ENCODE peak calls at places on chromosomes 12 and 14, in seven cellular contexts. J is breast epithelium, F is transverse colon, G is uterus, T is body of pancreas, V is stomach, U is suprapubic skin. Q is an unnamed sample. For H3K27me3, the result is how much of the 10 kb centered on the place peaks cover.

GRCh38 chr12:124537525-124538193 is 29.8 kb downstream of the NCOR2 start:
- DNase-seq in U (no peak), J (no peak), V (peak), G (no peak), F (no peak), T (no peak), Q (no peak)

GRCh38 chr12:19544351-19544750 is 105.1 kb downstream of the AEBP2 start:
- DNase-seq in U (no peak), G (no peak), F (no peak), V (no peak), T (no peak), J (no peak), Q (no peak)

GRCh38 chr14:101619484-101619883 is 58.2 kb downstream of the DIO3 start:
- DNase-seq in G (no peak), F (no peak), U (no peak), V (no peak), J (no peak), T (no peak), Q (no peak)

GRCh38 chr14:90274019-90274418 is 17.7 kb downstream of the PSMC1 start:
- DNase-seq in U (no peak), J (no peak), G (no peak), T (no peak), F (no peak), V (no peak), Q (no peak)

GRCh38 chr14:55221186-55221585 is 29.8 kb upstream of the DLGAP5 start:
- DNase-seq in T (no peak), G (no peak), U (no peak), J (no peak), V (no peak), F (no peak), Q (no peak)

GRCh38 chr12:47739959-47740358 is 14.7 kb upstream of the ENDOU start:
- DNase-seq in G (no peak), J (no peak), T (no peak), V (no peak), F (peak), U (no peak), Q (no peak)

GRCh38 chr12:41468756-41469155 is 280.6 kb downstream of the PDZRN4 start:
- DNase-seq in J (no peak), T (no peak), V (no peak), F (no peak), G (no peak), U (no peak), Q (no peak)

GRCh38 chr12:86741531-86741930 is 485.3 kb upstream of the MGAT4C start:
- DNase-seq in G (no peak), J (no peak), F (no peak), V (no peak), U (no peak), T (no peak), Q (no peak)

GRCh38 chr12:6899837-6900519 is 4.6 kb upstream of the LRRC23 start:
- DNase-seq in J (no peak), F (peak), U (peak), V (peak), T (peak), G (no peak), Q (no peak)

GRCh38 chr12:108814462-108815211 is 42.7 kb downstream of the SSH1 start:
- DNase-seq in U (no peak), T (no peak), J (no peak), G (no peak), F (no peak), V (no peak), Q (no peak)
- H3K27ac ChIP-seq in U (peak), T (no peak), J (peak), G (no peak), F (no peak), V (peak), Q (peak)

GRCh38 chr12:1108276-1108675 is 117.3 kb downstream of the ERC1 start:
- DNase-seq in G (no peak), J (no peak), T (no peak), U (no peak), V (no peak), F (no peak), Q (no peak)
- H3K27me3 ChIP-seq in G (under half), J (under half), T (under half), U (under half), V (under half), F (under half), Q (under half)

GRCh38 chr12:100268835-100269564 is 2.0 kb downstream of the SCYL2 start:
- DNase-seq in F (no peak), J (no peak), G (no peak), V (no peak), T (no peak), U (no peak), Q (no peak)

GRCh38 chr12:100266163-100266801 is 597 bp downstream of the DEPDC4 start:
- DNase-seq in U (no peak), F (no peak), V (no peak), G (no peak), J (no peak), T (no peak), Q (no peak)

GRCh38 chr12:100265732-100266131 is 1.1 kb downstream of the DEPDC4 start:
- DNase-seq in U (no peak), V (no peak), J (no peak), T (no peak), F (no peak), G (no peak), Q (no peak)

GRCh38 chr12:100267603-100268281 is 765 bp downstream of the SCYL2 start:
- DNase-seq in V (peak), U (peak), G (no peak), F (no peak), T (no peak), J (no peak), Q (peak)

DNA sequence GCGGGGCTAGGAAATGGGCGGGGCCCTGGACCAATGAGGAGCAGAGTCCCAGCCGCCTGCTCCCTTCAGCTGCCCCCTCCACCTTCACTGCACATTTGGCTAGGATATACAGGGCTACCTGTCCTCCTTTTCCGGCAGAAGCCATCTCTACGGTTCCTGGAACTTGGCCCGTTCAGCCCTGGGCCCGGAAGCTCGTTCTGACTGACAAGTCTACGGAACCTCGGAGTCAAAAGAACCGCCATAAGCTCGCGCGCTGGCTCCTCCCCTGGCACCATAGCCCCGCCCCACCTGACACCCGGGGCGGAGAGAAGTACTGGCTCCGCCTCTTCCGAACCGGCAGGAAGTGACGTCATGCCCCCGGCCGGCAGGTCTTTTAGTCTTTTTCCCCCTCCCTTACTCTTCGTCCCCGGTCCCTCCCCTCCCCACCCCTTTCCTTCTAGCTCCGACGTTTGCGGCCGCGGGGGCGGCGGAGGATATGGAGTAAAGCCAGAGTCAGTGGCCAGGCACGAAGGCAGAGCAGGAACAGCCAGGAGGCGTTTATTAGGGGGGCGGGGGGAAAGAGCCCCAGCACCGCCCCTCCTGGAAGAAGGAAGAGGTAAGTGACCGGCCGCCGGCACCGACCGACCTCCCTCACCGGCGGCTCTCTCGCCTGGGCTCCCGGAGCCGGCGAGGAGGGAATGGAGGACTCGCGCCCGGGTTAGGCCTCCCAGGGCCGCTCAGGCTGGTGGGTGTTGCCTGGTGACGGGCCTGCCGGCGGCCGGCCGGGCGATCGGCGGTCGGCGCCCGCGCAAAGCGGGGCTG is at the start of the genes DEPDC4 and SCYL2:
- DNase-seq in V (peak), F (peak), U (peak), J (peak), G (peak), T (peak), Q (peak)
- TF ChIP-seq POLR2A in V (no peak), F (peak), U (peak), J (no peak), G (peak), T (peak), Q (peak)

GRCh38 chr12:103930787-103931536 is 752 bp downstream of the HSP90B1 start:
- DNase-seq in F (peak), V (peak), T (peak), J (no peak), G (peak), U (peak), Q (peak)
- H3K27ac ChIP-seq in F (peak), V (peak), T (peak), J (peak), G (peak), U (peak), Q (peak)

DNA sequence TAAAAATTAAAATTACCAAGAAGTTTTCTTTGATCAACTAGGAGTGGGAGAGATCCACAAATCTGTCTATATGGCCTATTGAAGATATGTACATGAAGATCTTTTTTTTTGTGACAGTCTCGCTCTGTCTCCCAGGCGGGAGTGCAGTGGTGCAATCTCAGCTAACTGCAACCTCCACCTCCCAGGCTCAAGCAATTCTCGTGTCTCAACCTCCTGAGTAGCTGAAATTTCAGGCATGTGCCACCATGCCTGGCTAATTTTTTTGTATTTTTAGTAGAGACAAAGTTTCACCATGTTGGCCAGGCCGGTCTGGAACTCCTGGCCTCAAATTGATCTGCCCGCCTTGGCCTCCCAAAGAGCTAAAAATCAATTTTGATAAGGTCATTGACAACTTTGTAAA is 4.6 kb upstream of the NFATC4 start:
- DNase-seq in J (no peak), V (no peak), U (no peak), G (no peak), F (no peak), T (no peak), Q (no peak)
- H3K27me3 ChIP-seq in J (under half), V (under half), U (under half), G (under half), F (under half), T (under half), Q (under half)

Q was measured in gastrocnemius medialis.